ENCODE peak calls at places on chromosome 20, in four cellular contexts. One of them, this sample, is unnamed.

GRCh38 chr20:20010639-20011500 is 6.3 kb upstream of the NAA20 start:
- DNase-seq in colonic mucosa: no peak
- DNase-seq in AG10803: peak
- DNase-seq in K562: no peak
- DNase-seq in this sample: peak

GRCh38 chr20:17938889-17939619 is 29.5 kb downstream of the SNX5 start:
- DNase-seq in colonic mucosa: peak
- DNase-seq in AG10803: peak
- DNase-seq in K562: peak
- DNase-seq in this sample: peak

GRCh38 chr20:11101243-11101642 is 427.4 kb upstream of the JAG1 start:
- DNase-seq in colonic mucosa: no peak
- DNase-seq in AG10803: no peak
- DNase-seq in K562: no peak
- DNase-seq in this sample: peak

GRCh38 chr20:44083220-44083933 is 103.6 kb downstream of the JPH2 start:
- DNase-seq in colonic mucosa: no peak
- DNase-seq in AG10803: peak
- DNase-seq in K562: no peak
- DNase-seq in this sample: peak

GRCh38 chr20:57186192-57186591 is 80.2 kb downstream of the BMP7 start:
- DNase-seq in colonic mucosa: no peak
- DNase-seq in AG10803: no peak
- DNase-seq in K562: no peak
- DNase-seq in this sample: no peak

GRCh38 chr20:57835462-57836455 is 125.9 kb upstream of the PMEPA1 start:
- DNase-seq in colonic mucosa: no peak
- DNase-seq in AG10803: no peak
- DNase-seq in K562: no peak
- DNase-seq in this sample: no peak

GRCh38 chr20:36585410-36586125 is 12.2 kb downstream of the TGIF2 start:
- DNase-seq in colonic mucosa: no peak
- DNase-seq in AG10803: peak
- DNase-seq in K562: no peak
- DNase-seq in this sample: peak

GRCh38 chr20:34043025-34043424 is 49.3 kb downstream of the RALY start:
- DNase-seq in colonic mucosa: no peak
- DNase-seq in AG10803: no peak
- DNase-seq in K562: no peak
- DNase-seq in this sample: no peak

GRCh38 chr20:38755324-38755910 is 7.2 kb downstream of the ACTR5 start:
- DNase-seq in colonic mucosa: no peak
- DNase-seq in AG10803: no peak
- DNase-seq in K562: no peak
- DNase-seq in this sample: no peak

GRCh38 chr20:47215653-47216397 is 140.7 kb downstream of the ZMYND8 start:
- DNase-seq in colonic mucosa: no peak
- DNase-seq in AG10803: no peak
- DNase-seq in K562: no peak
- DNase-seq in this sample: no peak

GRCh38 chr20:54156522-54156921 is 17.3 kb downstream of the CYP24A1 start:
- DNase-seq in colonic mucosa: no peak
- DNase-seq in AG10803: no peak
- DNase-seq in K562: no peak
- DNase-seq in this sample: no peak

GRCh38 chr20:44054118-44054517 is 132.9 kb downstream of the JPH2 start:
- DNase-seq in colonic mucosa: no peak
- DNase-seq in AG10803: no peak
- DNase-seq in K562: no peak
- DNase-seq in this sample: no peak

GRCh38 chr20:3970016-3970415 is 45.3 kb downstream of the RNF24 start:
- DNase-seq in colonic mucosa: peak
- DNase-seq in AG10803: no peak
- DNase-seq in K562: no peak
- DNase-seq in this sample: no peak

GRCh38 chr20:51385941-51386530 is 156.5 kb downstream of the NFATC2 start:
- DNase-seq in colonic mucosa: no peak
- DNase-seq in AG10803: peak
- DNase-seq in K562: peak
- DNase-seq in this sample: no peak

GRCh38 chr20:3760980-3761379 is 6.6 kb downstream of the ADISSP start:
- DNase-seq in colonic mucosa: no peak
- DNase-seq in AG10803: no peak
- DNase-seq in K562: no peak
- DNase-seq in this sample: no peak

GRCh38 chr20:47400685-47401084 is 44.2 kb upstream of the ZMYND8 start:
- DNase-seq in colonic mucosa: no peak
- DNase-seq in AG10803: no peak
- DNase-seq in K562: peak
- DNase-seq in this sample: no peak

GRCh38 chr20:43388267-43389081 is 69.2 kb upstream of the SRSF6 start:
- DNase-seq in colonic mucosa: no peak
- DNase-seq in AG10803: peak
- DNase-seq in K562: peak
- DNase-seq in this sample: peak

GRCh38 chr20:24653306-24653705 is 183.9 kb downstream of the SYNDIG1 start:
- DNase-seq in colonic mucosa: no peak
- DNase-seq in AG10803: peak
- DNase-seq in K562: no peak
- DNase-seq in this sample: no peak

GRCh38 chr20:37902504-37903313 is at the start of gene VSTM2L:
- DNase-seq in colonic mucosa: no peak
- DNase-seq in AG10803: peak
- DNase-seq in K562: peak
- DNase-seq in this sample: peak

GRCh38 chr20:31746068-31746878 is 7.2 kb downstream of the TPX2 start:
- DNase-seq in colonic mucosa: no peak
- DNase-seq in AG10803: no peak
- DNase-seq in K562: no peak
- DNase-seq in this sample: no peak

GRCh38 chr20:20410678-20411077 is 42.8 kb downstream of the INSM1 start:
- DNase-seq in colonic mucosa: peak
- DNase-seq in AG10803: no peak
- DNase-seq in K562: peak
- DNase-seq in this sample: no peak

GRCh38 chr20:840858-841567 is 7.5 kb downstream of the FAM110A start:
- DNase-seq in colonic mucosa: peak
- DNase-seq in AG10803: no peak
- DNase-seq in K562: no peak
- DNase-seq in this sample: no peak

GRCh38 chr20:19928379-19929360 is 88.5 kb upstream of the NAA20 start:
- DNase-seq in colonic mucosa: peak
- DNase-seq in AG10803: peak
- DNase-seq in K562: no peak
- DNase-seq in this sample: no peak

GRCh38 chr20:5660346-5660745 is 89.9 kb upstream of the SHLD1 start:
- DNase-seq in colonic mucosa: no peak
- DNase-seq in AG10803: peak
- DNase-seq in K562: no peak
- DNase-seq in this sample: peak

GRCh38 chr20:59087829-59088433 is 45.3 kb upstream of the PRELID3B start:
- DNase-seq in colonic mucosa: peak
- DNase-seq in AG10803: peak
- DNase-seq in K562: peak
- DNase-seq in this sample: peak

GRCh38 chr20:5654557-5654956 is 95.6 kb upstream of the SHLD1 start:
- DNase-seq in colonic mucosa: no peak
- DNase-seq in AG10803: peak
- DNase-seq in K562: peak
- DNase-seq in this sample: peak

GRCh38 chr20:58603656-58604184 is 47.4 kb upstream of the STX16 start:
- DNase-seq in colonic mucosa: no peak
- DNase-seq in AG10803: peak
- DNase-seq in K562: no peak
- DNase-seq in this sample: peak

GRCh38 chr20:1327241-1327653 is 1.7 kb downstream of the SDCBP2 start:
- DNase-seq in colonic mucosa: peak
- DNase-seq in AG10803: peak
- DNase-seq in K562: peak
- DNase-seq in this sample: peak

GRCh38 chr20:12270863-12271262 is 353.2 kb downstream of the BTBD3 start:
- DNase-seq in colonic mucosa: no peak
- DNase-seq in AG10803: no peak
- DNase-seq in K562: no peak
- DNase-seq in this sample: no peak

GRCh38 chr20:36399969-36400545 is 93.9 kb downstream of the DLGAP4 start:
- DNase-seq in colonic mucosa: no peak
- DNase-seq in AG10803: no peak
- DNase-seq in K562: no peak
- DNase-seq in this sample: no peak

GRCh38 chr20:63212792-63213191 is 3.1 kb downstream of the YTHDF1 start:
- DNase-seq in colonic mucosa: no peak
- DNase-seq in AG10803: no peak
- DNase-seq in K562: no peak
- DNase-seq in this sample: no peak

GRCh38 chr20:51752343-51752951 is 15.7 kb downstream of the ATP9A start:
- DNase-seq in colonic mucosa: no peak
- DNase-seq in AG10803: peak
- DNase-seq in K562: no peak
- DNase-seq in this sample: peak

GRCh38 chr20:18188446-18188845 is 50.8 kb downstream of the KAT14 start:
- DNase-seq in colonic mucosa: no peak
- DNase-seq in AG10803: peak
- DNase-seq in K562: no peak
- DNase-seq in this sample: no peak

GRCh38 chr20:54650201-54650722 is 174.9 kb downstream of the DOK5 start:
- DNase-seq in colonic mucosa: no peak
- DNase-seq in AG10803: peak
- DNase-seq in K562: no peak
- DNase-seq in this sample: peak

GRCh38 chr20:1868856-1869255 is 26.4 kb upstream of the SIRPA start:
- DNase-seq in colonic mucosa: no peak
- DNase-seq in AG10803: no peak
- DNase-seq in K562: no peak
- DNase-seq in this sample: no peak

GRCh38 chr20:4070323-4071176 is 55.2 kb upstream of the RNF24 start:
- DNase-seq in colonic mucosa: no peak
- DNase-seq in AG10803: no peak
- DNase-seq in K562: no peak
- DNase-seq in this sample: no peak

GRCh38 chr20:42857446-42857845 is 332.3 kb downstream of the PTPRT start:
- DNase-seq in colonic mucosa: no peak
- DNase-seq in AG10803: no peak
- DNase-seq in K562: no peak
- DNase-seq in this sample: no peak

GRCh38 chr20:62056377-62056776 is 9.3 kb downstream of the TAF4 start:
- DNase-seq in colonic mucosa: no peak
- DNase-seq in AG10803: no peak
- DNase-seq in K562: no peak
- DNase-seq in this sample: no peak

GRCh38 chr20:62054451-62054953 is 11.2 kb downstream of the TAF4 start:
- DNase-seq in colonic mucosa: no peak
- DNase-seq in AG10803: no peak
- DNase-seq in K562: no peak
- DNase-seq in this sample: no peak

GRCh38 chr20:62055106-62055861 is 10.4 kb downstream of the TAF4 start:
- DNase-seq in colonic mucosa: no peak
- DNase-seq in AG10803: no peak
- DNase-seq in K562: no peak
- DNase-seq in this sample: no peak

GRCh38 chr20:62058941-62059340 is 6.7 kb downstream of the TAF4 start:
- DNase-seq in colonic mucosa: no peak
- DNase-seq in AG10803: no peak
- DNase-seq in K562: no peak
- DNase-seq in this sample: no peak

GRCh38 chr20:62056975-62057374 is 8.7 kb downstream of the TAF4 start:
- DNase-seq in colonic mucosa: no peak
- DNase-seq in AG10803: no peak
- DNase-seq in K562: no peak
- DNase-seq in this sample: no peak
- TF ChIP-seq CTCF in colonic mucosa: no peak
- TF ChIP-seq CTCF in AG10803: no peak
- TF ChIP-seq CTCF in K562: no peak
- TF ChIP-seq CTCF in this sample: no peak

GRCh38 chr20:41406307-41406706 is 39.7 kb upstream of the EMILIN3 start:
- DNase-seq in colonic mucosa: no peak
- DNase-seq in AG10803: no peak
- DNase-seq in K562: no peak
- DNase-seq in this sample: no peak
- H3K4me3 ChIP-seq in colonic mucosa: no peak
- H3K4me3 ChIP-seq in AG10803: no peak
- H3K4me3 ChIP-seq in K562: no peak
- H3K4me3 ChIP-seq in this sample: no peak

DNA sequence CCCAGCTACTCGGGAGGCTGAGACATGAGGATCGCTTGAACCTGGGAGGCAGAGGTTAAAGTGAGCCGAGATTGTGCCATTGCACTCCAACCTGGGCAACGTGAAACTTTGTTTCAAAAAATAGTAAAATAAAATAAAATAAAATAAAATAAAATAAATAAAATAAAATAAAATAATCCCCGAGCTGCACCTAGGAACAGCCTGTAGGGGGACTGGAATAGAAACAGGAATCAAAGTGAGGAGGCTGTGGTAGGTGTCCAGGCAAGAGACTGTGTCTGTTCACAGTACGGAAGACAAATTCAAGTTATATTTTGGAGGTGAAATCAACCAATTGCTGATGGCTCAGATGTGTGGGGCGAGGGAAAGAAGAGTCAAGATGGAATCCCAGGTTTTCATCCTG is 86.2 kb downstream of the KCNB1 start:
- DNase-seq in colonic mucosa: no peak
- DNase-seq in AG10803: no peak
- DNase-seq in K562: no peak
- DNase-seq in this sample: no peak
- TF ChIP-seq CTCF in colonic mucosa: no peak
- TF ChIP-seq CTCF in AG10803: no peak
- TF ChIP-seq CTCF in K562: no peak
- TF ChIP-seq CTCF in this sample: no peak

DNA sequence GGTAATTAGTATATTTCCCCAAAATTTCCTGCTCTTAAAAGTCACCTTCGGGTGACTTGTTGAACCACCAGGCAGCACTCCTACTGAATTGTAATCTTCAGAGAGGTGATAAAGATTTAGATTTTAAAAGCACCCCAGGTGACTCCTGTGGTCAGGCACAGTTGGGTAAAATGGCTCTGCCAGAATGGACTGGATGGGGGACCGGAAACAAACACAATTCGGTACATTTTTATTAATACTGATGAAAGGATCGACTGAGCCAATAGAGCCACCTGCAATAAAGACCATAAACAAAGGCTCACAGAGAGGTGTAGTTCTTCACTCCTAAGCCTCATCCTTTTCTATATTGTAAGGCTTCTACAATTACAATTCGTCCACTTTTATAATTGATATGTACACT is 19.6 kb upstream of the FAM83C start:
- DNase-seq in colonic mucosa: no peak
- DNase-seq in AG10803: no peak
- DNase-seq in K562: no peak
- DNase-seq in this sample: no peak
- H3K4me3 ChIP-seq in colonic mucosa: no peak
- H3K4me3 ChIP-seq in AG10803: no peak
- H3K4me3 ChIP-seq in K562: no peak
- H3K4me3 ChIP-seq in this sample: no peak

GRCh38 chr20:21528870-21529269 is 15.0 kb upstream of the NKX2-2 start:
- DNase-seq in colonic mucosa: no peak
- DNase-seq in AG10803: no peak
- DNase-seq in K562: no peak
- DNase-seq in this sample: no peak
- TF ChIP-seq CTCF in colonic mucosa: no peak
- TF ChIP-seq CTCF in AG10803: no peak
- TF ChIP-seq CTCF in K562: no peak
- TF ChIP-seq CTCF in this sample: no peak

This sample was measured in foreskin fibroblast.